ENCODE peak calls at places on chromosomes 5 and 9, in five cellular contexts. Y is H1, Z is HepG2, A is GM12878, E is K562. P is an unnamed sample.
A peak's percentile ranks its signal among the peaks of the same experiment; 100 is the strongest.

GRCh38 chr5:20276061-20276958 is 288.3 kb upstream of the CDH18 start:
- DNase-seq in Y (no peak), Z (peak; percentile 1), A (no peak), E (no peak), P (no peak)

GRCh38 chr9:120608421-120608820 is 28.5 kb upstream of the CDK5RAP2 start:
- DNase-seq in Y (no peak), A (no peak), Z (no peak), E (no peak), P (no peak)

GRCh38 chr9:117744856-117745389 is 40.7 kb downstream of the TLR4 start:
- DNase-seq in A (no peak), Z (no peak), E (no peak), Y (no peak), P (peak; percentile 56)

GRCh38 chr5:685262-686171 is 7.6 kb downstream of the TPPP start:
- DNase-seq in A (no peak), Y (no peak), E (no peak), Z (no peak), P (peak; percentile 21)

GRCh38 chr5:34043099-34043876 is at the start of gene C1QTNF3:
- DNase-seq in Y (no peak), E (no peak), Z (no peak), A (no peak), P (no peak)

GRCh38 chr9:105359899-105360298 is 87.9 kb upstream of the FSD1L start:
- DNase-seq in A (no peak), Z (no peak), Y (no peak), E (no peak), P (no peak)

GRCh38 chr9:117224676-117225075 is 190.2 kb downstream of the ASTN2 start:
- DNase-seq in Y (no peak), Z (no peak), A (no peak), E (no peak), P (no peak)

GRCh38 chr5:175805256-175806011 is 65.9 kb upstream of the CPLX2 start:
- DNase-seq in Z (no peak), E (no peak), Y (no peak), A (no peak), P (no peak)

GRCh38 chr5:35393901-35394300 is 163.6 kb upstream of the PRLR start:
- DNase-seq in A (peak; percentile 20), Y (no peak), E (no peak), Z (no peak), P (no peak)

GRCh38 chr5:175878544-175879438 is 7.4 kb downstream of the CPLX2 start:
- DNase-seq in Z (no peak), E (peak; percentile 77), Y (peak; percentile 71), A (no peak), P (no peak)

GRCh38 chr9:14538529-14538928 is 154.7 kb downstream of the ZDHHC21 start:
- DNase-seq in Y (no peak), A (no peak), E (peak; percentile 57), Z (no peak), P (no peak)

GRCh38 chr5:55303238-55303690 is 4.2 kb downstream of the DHX29 start:
- DNase-seq in E (no peak), Y (no peak), Z (no peak), A (no peak), P (no peak)

GRCh38 chr9:78898239-78898638 is 601.3 kb downstream of the PSAT1 start:
- DNase-seq in Z (no peak), Y (no peak), A (no peak), E (no peak), P (no peak)

GRCh38 chr9:136711751-136712689 is at the start of gene DIPK1B:
- DNase-seq in E (peak; percentile 65), Z (no peak), Y (peak; percentile 86), A (no peak), P (peak; percentile 100)

GRCh38 chr5:42715791-42716190 is 40.8 kb upstream of the CCDC152 start:
- DNase-seq in A (no peak), Z (no peak), E (no peak), Y (no peak), P (no peak)

GRCh38 chr5:31334061-31334700 is 140.7 kb downstream of the CDH6 start:
- DNase-seq in A (no peak), Y (no peak), E (no peak), Z (no peak), P (no peak)

GRCh38 chr5:80399553-80400239 is 8.2 kb upstream of the ZFYVE16 start:
- DNase-seq in Z (peak; percentile 11), A (peak; percentile 43), Y (no peak), E (peak; percentile 12), P (peak; percentile 16)

GRCh38 chr5:167934561-167934971 is 356.9 kb upstream of the WWC1 start:
- DNase-seq in Z (no peak), E (no peak), A (no peak), Y (no peak), P (no peak)

GRCh38 chr5:176521699-176522263 is 15.4 kb downstream of the RNF44 start:
- DNase-seq in A (no peak), E (no peak), Z (no peak), Y (no peak), P (no peak)

GRCh38 chr5:9626955-9627354 is 3.2 kb downstream of the TAS2R1 start:
- DNase-seq in Z (no peak), A (no peak), E (no peak), Y (no peak), P (peak; percentile 70)

GRCh38 chr5:171336486-171337206 is 27.6 kb downstream of the TLX3 start:
- DNase-seq in Z (no peak), A (no peak), E (peak; percentile 47), Y (peak; percentile 58), P (no peak)

GRCh38 chr5:159310492-159310891 is 19.8 kb downstream of the IL12B start:
- DNase-seq in Y (peak; percentile 66), Z (no peak), E (peak; percentile 15), A (no peak), P (no peak)

GRCh38 chr9:93107151-93107824 is 11.3 kb downstream of the CARD19 start:
- DNase-seq in E (no peak), Y (no peak), Z (no peak), A (no peak), P (no peak)

GRCh38 chr9:4297795-4298254 is 2.0 kb downstream of the GLIS3 start:
- DNase-seq in A (no peak), Z (peak; percentile 39), Y (no peak), E (peak; percentile 10), P (peak; percentile 74)

GRCh38 chr5:32767948-32768427 is 56.9 kb downstream of the NPR3 start:
- DNase-seq in Z (peak; percentile 80), A (no peak), E (peak; percentile 3), Y (no peak), P (no peak)

GRCh38 chr9:4237748-4238511 is 61.9 kb downstream of the GLIS3 start:
- DNase-seq in Y (no peak), E (no peak), Z (no peak), A (no peak), P (no peak)

GRCh38 chr9:2262809-2263510 is 247.8 kb downstream of the SMARCA2 start:
- DNase-seq in Z (no peak), Y (no peak), A (no peak), E (no peak), P (no peak)

DNA sequence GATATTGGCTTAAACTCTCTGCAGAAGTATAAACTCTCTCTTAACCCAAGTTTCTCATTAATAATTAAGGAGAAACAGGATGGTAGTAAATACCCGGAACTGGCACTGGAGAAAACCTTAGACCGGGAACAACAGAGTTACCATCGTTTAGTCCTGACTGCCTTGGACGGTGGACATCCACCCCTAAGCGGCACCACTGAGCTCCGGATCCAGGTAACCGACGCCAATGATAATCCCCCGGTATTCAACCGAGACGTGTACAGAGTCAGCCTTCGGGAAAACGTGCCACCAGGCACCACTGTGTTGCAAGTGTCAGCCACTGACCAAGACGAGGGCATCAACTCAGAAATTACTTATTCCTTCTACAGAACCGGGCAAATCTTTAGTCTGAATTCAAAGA is 861 bp downstream of the PCDHGB5 start:
- DNase-seq in Y (no peak), Z (no peak), A (no peak), E (no peak), P (no peak)
- H3K9me3 ChIP-seq in Y (peaks cover 45% of the 10 kb centered on the region), Z (peaks cover 34% of the 10 kb centered on the region), A (peaks cover 18% of the 10 kb centered on the region), E (peaks cover 2% of the 10 kb centered on the region), P (peaks cover 9% of the 10 kb centered on the region)

DNA sequence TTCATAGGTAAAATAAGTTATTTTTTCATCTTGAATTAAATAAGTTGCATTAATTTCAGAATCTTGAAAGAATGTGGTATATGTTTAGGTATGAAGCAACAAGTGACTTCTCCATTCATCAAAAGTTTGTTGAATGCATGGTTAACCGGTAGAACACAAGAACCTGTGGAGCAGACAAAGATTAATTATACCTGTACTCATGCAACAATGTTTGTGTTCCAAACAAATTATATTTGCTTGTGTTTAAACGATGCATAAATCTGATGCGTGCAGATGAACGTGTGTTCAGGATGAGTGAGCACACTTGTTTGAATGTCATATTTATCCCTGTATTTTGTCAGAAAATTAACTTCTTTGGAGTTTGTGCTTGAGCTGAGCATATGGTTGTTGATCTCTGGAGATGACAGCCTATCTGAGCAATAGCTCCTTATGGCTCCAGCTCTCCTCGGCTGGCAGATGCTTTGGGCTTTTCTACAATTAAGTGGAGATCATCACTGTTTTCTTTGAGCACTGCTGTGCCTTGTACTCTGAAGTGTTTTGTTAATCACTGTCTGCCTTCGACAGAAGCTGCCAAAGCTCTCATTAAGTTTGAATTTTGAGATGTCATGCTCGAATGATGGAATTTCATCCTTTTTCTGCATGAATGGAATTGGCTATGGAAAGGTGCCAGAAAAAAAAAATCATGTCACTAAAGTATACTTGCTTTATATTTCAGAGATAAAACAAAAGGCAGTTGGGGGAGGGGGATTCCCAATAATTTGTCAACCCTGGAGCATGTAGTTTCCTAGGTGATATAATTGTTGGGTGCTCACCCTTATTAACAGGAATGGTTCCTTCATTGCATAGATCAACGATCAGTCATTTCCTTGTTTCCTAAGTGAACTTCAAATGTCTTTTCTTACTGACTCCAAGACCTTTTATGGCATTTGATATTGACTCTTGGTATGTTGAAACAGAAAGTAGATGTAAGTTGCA is 502.5 kb upstream of the ARRDC3 start:
- DNase-seq in E (no peak), A (no peak), Y (no peak), Z (no peak), P (no peak)
- TF ChIP-seq TAF1 in E (no peak), A (no peak), Y (no peak), Z (no peak), P (no peak)

GRCh38 chr5:149942199-149942598 is 2.4 kb downstream of the PDE6A start:
- DNase-seq in Y (no peak), E (no peak), Z (no peak), A (no peak), P (no peak)

GRCh38 chr5:149941795-149942194 is 2.8 kb downstream of the PDE6A start:
- DNase-seq in Y (no peak), E (no peak), A (no peak), Z (no peak), P (no peak)

GRCh38 chr5:149940077-149940574 is 4.5 kb downstream of the PDE6A start:
- DNase-seq in Z (no peak), E (peak; percentile 85), Y (no peak), A (no peak), P (no peak)

GRCh38 chr5:149939572-149939971 is 5.0 kb downstream of the PDE6A start:
- DNase-seq in Y (no peak), A (no peak), Z (no peak), E (no peak), P (no peak)

GRCh38 chr5:149940941-149941644 is 3.5 kb downstream of the PDE6A start:
- DNase-seq in Z (peak; percentile 35), E (no peak), A (no peak), Y (no peak), P (no peak)
- TF ChIP-seq RAD21 in Z (no peak), E (no peak), A (no peak), Y (no peak), P (no peak)

DNA sequence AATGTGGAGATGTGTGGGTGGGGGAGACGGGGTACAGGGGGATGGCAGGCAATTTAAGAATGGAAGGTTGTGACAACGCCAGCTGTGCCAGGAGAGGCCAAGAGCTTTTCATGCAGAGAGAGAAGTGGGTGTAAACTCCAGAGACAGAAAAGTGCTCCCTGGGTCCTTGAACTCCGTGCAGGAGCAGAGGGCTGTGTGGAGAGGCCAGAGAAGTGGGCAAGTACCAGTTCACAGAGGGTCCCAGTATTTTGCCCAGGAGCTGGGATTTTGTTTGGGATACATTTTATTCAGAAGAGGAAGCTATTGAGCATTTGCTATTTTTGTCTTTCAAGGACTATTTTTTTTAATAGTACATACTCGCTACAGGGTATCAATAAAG is 19.5 kb upstream of the TCERG1 start:
- DNase-seq in Z (no peak), Y (no peak), A (no peak), E (no peak), P (no peak)
- H3K9me3 ChIP-seq in Z (no peaks in the 10 kb centered on the region), Y (no peaks in the 10 kb centered on the region), A (no peaks in the 10 kb centered on the region), E (no peaks in the 10 kb centered on the region), P (no peaks in the 10 kb centered on the region)

P was measured in SK-N-SH.